ENCODE peak calls at places on chromosome 10, in four cellular contexts. U is GM12878, S is H1, R is K562. Q is an unnamed sample.
A peak's percentile ranks its signal among the peaks of the same experiment; 100 is the strongest.

GRCh38 chr10:114479307-114479706 is 75.0 kb upstream of the AFAP1L2 start:
- DNase-seq in R (no peak), S (no peak), U (no peak), Q (peak; percentile 14)

GRCh38 chr10:129971381-129972144 is 7.5 kb upstream of the EBF3 start:
- DNase-seq in U (no peak), R (peak; percentile 49), S (peak; percentile 76), Q (peak; percentile 8)

GRCh38 chr10:130968511-130968910 is 343.0 kb downstream of the TCERG1L start:
- DNase-seq in R (no peak), S (no peak), U (no peak), Q (no peak)

GRCh38 chr10:95211606-95212279 is 17.7 kb downstream of the ACSM6 start:
- DNase-seq in S (no peak), R (no peak), U (no peak), Q (no peak)

GRCh38 chr10:86599729-86600128 is 54.6 kb upstream of the OPN4 start:
- DNase-seq in R (no peak), S (peak; percentile 55), U (peak; percentile 47), Q (no peak)

GRCh38 chr10:31620236-31621151 is 301.5 kb downstream of the ZEB1 start:
- DNase-seq in S (peak; percentile 84), U (no peak), R (peak; percentile 42), Q (no peak)

GRCh38 chr10:73931767-73932624 is 21.1 kb downstream of the PLAU start:
- DNase-seq in S (peak; percentile 57), U (peak; percentile 50), R (peak; percentile 86), Q (peak; percentile 32)

GRCh38 chr10:132182591-132182990 is 4.2 kb upstream of the DPYSL4 start:
- DNase-seq in S (no peak), U (no peak), R (no peak), Q (no peak)

GRCh38 chr10:103739039-103739764 is 116.2 kb downstream of the SH3PXD2A start:
- DNase-seq in U (no peak), R (no peak), S (no peak), Q (no peak)

GRCh38 chr10:1133495-1134045 is 77.4 kb downstream of the WDR37 start:
- DNase-seq in U (no peak), R (no peak), S (peak; percentile 32), Q (no peak)

GRCh38 chr10:37703833-37704382 is 153.5 kb downstream of the ZNF248 start:
- DNase-seq in S (no peak), R (no peak), U (no peak), Q (no peak)

GRCh38 chr10:77807706-77808105 is 118.8 kb downstream of the DLG5 start:
- DNase-seq in R (no peak), U (no peak), S (no peak), Q (no peak)

GRCh38 chr10:71437537-71438058 is 40.9 kb downstream of the CDH23 start:
- DNase-seq in U (no peak), R (no peak), S (no peak), Q (no peak)

GRCh38 chr10:70578371-70578947 is 24.1 kb downstream of the PRF1 start:
- DNase-seq in S (no peak), R (peak; percentile 41), U (peak; percentile 95), Q (peak; percentile 68)

GRCh38 chr10:90947025-90947960 is 26.4 kb upstream of the ANKRD1 start:
- DNase-seq in S (no peak), R (no peak), U (peak; percentile 40), Q (no peak)

GRCh38 chr10:62046522-62047239 is 145.2 kb downstream of the ARID5B start:
- DNase-seq in U (peak; percentile 55), R (no peak), S (no peak), Q (peak; percentile 67)

GRCh38 chr10:20641605-20642004 is 255.5 kb downstream of the NEBL start:
- DNase-seq in S (no peak), R (no peak), U (no peak), Q (no peak)

GRCh38 chr10:86169506-86170254 is 196.9 kb downstream of the GRID1 start:
- DNase-seq in U (no peak), S (no peak), R (no peak), Q (no peak)

GRCh38 chr10:130135676-130136213 is 446 bp upstream of the GLRX3 start:
- DNase-seq in S (no peak), R (no peak), U (no peak), Q (no peak)

GRCh38 chr10:21314906-21315305 is 210.6 kb downstream of the SKIDA1 start:
- DNase-seq in S (no peak), U (no peak), R (no peak), Q (no peak)

GRCh38 chr10:34427911-34428216 is 387.2 kb downstream of the PARD3 start:
- DNase-seq in S (no peak), R (no peak), U (no peak), Q (no peak)

GRCh38 chr10:30115391-30116253 is 56.2 kb upstream of the JCAD start:
- DNase-seq in R (no peak), U (no peak), S (no peak), Q (no peak)

GRCh38 chr10:30116254-30116573 is 56.8 kb upstream of the JCAD start:
- DNase-seq in U (no peak), R (no peak), S (no peak), Q (no peak)

GRCh38 chr10:30114871-30115270 is 55.5 kb upstream of the JCAD start:
- DNase-seq in U (no peak), R (no peak), S (no peak), Q (no peak)

GRCh38 chr10:30121401-30121800 is 62.0 kb upstream of the JCAD start:
- DNase-seq in S (no peak), R (no peak), U (no peak), Q (no peak)

DNA sequence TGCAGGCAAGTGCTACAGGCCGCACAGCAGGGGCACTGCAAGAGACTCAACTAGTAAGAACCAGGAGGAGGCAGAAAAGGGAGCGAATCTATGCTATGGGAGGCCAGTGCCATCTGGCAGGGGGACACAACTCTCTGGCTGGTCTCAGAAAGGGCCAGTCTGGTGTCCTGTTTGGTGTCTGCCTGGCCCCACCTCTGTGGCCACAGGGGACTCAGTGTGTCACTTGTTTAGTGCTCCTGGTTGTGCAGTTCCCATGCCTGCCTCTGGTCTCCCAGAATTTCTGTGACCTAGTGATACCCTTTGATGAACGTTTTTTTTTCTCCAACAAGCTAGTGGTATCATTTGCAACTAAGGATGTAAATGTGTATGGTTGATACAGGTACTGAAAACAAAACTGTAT is 59.2 kb upstream of the JCAD start:
- DNase-seq in U (no peak), S (no peak), R (no peak), Q (peak; percentile 4)
- TF ChIP-seq SRF in U (no peak), S (no peak), R (no peak), Q (no peak)

GRCh38 chr10:75146780-75147179 is 35.3 kb downstream of the SAMD8 start:
- DNase-seq in R (no peak), S (no peak), U (no peak), Q (no peak)

GRCh38 chr10:75143353-75143752 is 31.9 kb downstream of the SAMD8 start:
- DNase-seq in U (no peak), R (no peak), S (no peak), Q (no peak)

GRCh38 chr10:75150656-75151055 is 39.2 kb downstream of the SAMD8 start:
- DNase-seq in S (no peak), U (no peak), R (no peak), Q (no peak)

GRCh38 chr10:75140246-75140645 is 28.8 kb downstream of the SAMD8 start:
- DNase-seq in S (no peak), U (no peak), R (no peak), Q (no peak)

GRCh38 chr10:75145590-75145989 is 34.1 kb downstream of the SAMD8 start:
- DNase-seq in R (no peak), S (no peak), U (no peak), Q (no peak)
- TF ChIP-seq RFX5 in R (no peak), S (no peak), U (no peak), Q (no peak)

GRCh38 chr10:108454793-108455192 is 1290.3 kb upstream of the SORCS1 start:
- DNase-seq in R (no peak), S (no peak), U (no peak), Q (no peak)
- TF ChIP-seq SRF in R (no peak), S (no peak), U (no peak), Q (no peak)

GRCh38 chr10:97020452-97021400 is 165.0 kb downstream of the SLIT1 start:
- DNase-seq in U (no peak), S (no peak), R (no peak), Q (no peak)
- TF ChIP-seq RFX5 in U (no peak), S (no peak), R (no peak), Q (no peak)

GRCh38 chr10:50799595-50799994 is 59.9 kb downstream of the ASAH2B start:
- DNase-seq in S (no peak), R (no peak), U (no peak), Q (no peak)
- TF ChIP-seq SRF in S (no peak), R (no peak), U (no peak), Q (no peak)

DNA sequence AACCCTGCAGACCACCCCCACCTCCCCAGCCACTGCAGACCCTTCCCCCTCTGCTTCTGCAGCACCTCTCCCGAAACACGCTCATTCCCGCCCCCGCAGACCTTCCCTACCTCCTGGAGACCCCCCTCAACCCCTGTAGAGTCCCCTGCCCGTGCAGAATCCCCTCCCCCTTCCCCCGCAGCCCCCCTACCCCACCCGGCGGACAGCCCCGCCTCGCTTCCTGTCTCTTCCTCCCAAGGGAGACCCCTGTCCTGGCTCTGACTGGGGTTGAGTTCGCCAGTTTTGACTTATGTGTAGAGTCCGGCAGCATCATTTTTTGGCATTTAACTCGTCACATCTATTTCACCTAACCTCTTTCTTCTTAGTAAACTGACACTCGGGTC is 53.9 kb downstream of the ALOX5 start:
- DNase-seq in R (no peak), U (no peak), S (no peak), Q (no peak)
- TF ChIP-seq RFX5 in R (no peak), U (no peak), S (no peak), Q (no peak)